ENCODE peak calls at places on chromosomes 1 and 21, in five cellular contexts. B is uterus, M is pancreas, W is AG04450, F is fibroblast of lung. H is an unnamed sample. For H3K9me3, the result is how much of the 10 kb centered on the place peaks cover.

GRCh38 chr1:36913523-36914060 is 120.7 kb downstream of the GRIK3 start:
- DNase-seq in M (no peak), W (no peak), F (no peak), B (no peak), H (no peak)

GRCh38 chr1:162946701-162947100 is 85.7 kb upstream of the CCDC190 start:
- DNase-seq in M (no peak), W (no peak), B (no peak), F (no peak), H (no peak)

GRCh38 chr1:38489844-38490270 is 369.7 kb downstream of the RRAGC start:
- DNase-seq in M (peak), W (no peak), B (no peak), F (no peak), H (no peak)

GRCh38 chr21:22393324-22393723 is 1395.1 kb downstream of the NCAM2 start:
- DNase-seq in M (no peak), F (no peak), B (no peak), W (no peak), H (no peak)

GRCh38 chr1:66253330-66253921 is 280.5 kb upstream of the SGIP1 start:
- DNase-seq in F (peak), W (peak), B (no peak), M (no peak), H (no peak)

GRCh38 chr1:221418346-221418745 is 323.5 kb downstream of the DUSP10 start:
- DNase-seq in F (no peak), W (no peak), B (no peak), M (no peak), H (no peak)

GRCh38 chr1:30198805-30199403 is 524.5 kb downstream of the MATN1 start:
- DNase-seq in B (no peak), F (no peak), M (no peak), W (no peak), H (no peak)

GRCh38 chr1:45822644-45823043 is 19.2 kb downstream of the MAST2 start:
- DNase-seq in B (no peak), M (no peak), W (no peak), F (no peak), H (no peak)

GRCh38 chr1:93081716-93082115 is 2.6 kb downstream of the MTF2 start:
- DNase-seq in B (no peak), W (peak), F (peak), M (no peak), H (no peak)

GRCh38 chr21:34202553-34203332 is 129.4 kb downstream of the MRPS6 start:
- DNase-seq in W (no peak), M (peak), F (peak), B (peak), H (no peak)

GRCh38 chr1:151133339-151133761 is 13.1 kb downstream of the SEMA6C start:
- DNase-seq in F (no peak), M (no peak), W (no peak), B (peak), H (no peak)

GRCh38 chr1:218351617-218352438 is 6.7 kb downstream of the TGFB2 start:
- DNase-seq in W (no peak), M (no peak), F (peak), B (peak), H (no peak)

GRCh38 chr21:38376235-38376634 is 119.4 kb downstream of the KCNJ15 start:
- DNase-seq in M (no peak), F (no peak), W (no peak), B (no peak), H (no peak)

GRCh38 chr1:50615036-50615750 is 191.9 kb upstream of the DMRTA2 start:
- DNase-seq in B (no peak), F (no peak), M (no peak), W (no peak), H (no peak)

GRCh38 chr1:3609016-3609768 is 2.1 kb downstream of the MEGF6 start:
- DNase-seq in M (no peak), W (no peak), B (no peak), F (no peak), H (no peak)

GRCh38 chr1:25821630-25822091 is 1.9 kb downstream of the MTFR1L start:
- DNase-seq in B (no peak), F (peak), M (peak), W (no peak), H (no peak)

DNA sequence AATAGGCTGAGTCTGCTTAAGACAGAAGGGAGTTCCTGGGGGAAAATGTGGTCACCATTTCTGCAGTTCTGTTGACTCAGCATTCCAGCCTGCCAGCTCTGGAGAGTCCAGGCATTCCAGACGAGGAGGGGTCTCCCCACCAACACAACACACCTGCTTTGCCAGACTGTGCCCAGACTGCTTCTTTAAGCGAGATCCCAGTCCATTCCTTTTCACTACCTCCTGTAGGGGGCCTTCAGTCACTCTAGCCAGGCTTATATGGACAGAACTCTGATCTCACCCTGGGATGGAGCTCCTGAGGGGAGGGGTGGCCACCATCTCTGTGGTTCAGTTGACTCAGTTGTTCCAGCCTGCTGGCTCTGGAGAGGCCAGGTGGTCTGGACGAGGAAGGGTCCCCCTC is 48.5 kb downstream of the UBE2U start:
- DNase-seq in B (no peak), M (no peak), F (no peak), W (no peak), H (no peak)
- TF ChIP-seq CTCF in B (no peak), M (no peak), F (peak), W (peak), H (no peak)

GRCh38 chr21:8991088-8991907 is 1530.1 kb upstream of the TPTE start:
- DNase-seq in F (no peak), M (no peak), W (no peak), B (no peak), H (no peak)

GRCh38 chr21:8988696-8989095 is 1532.7 kb upstream of the TPTE start:
- DNase-seq in W (no peak), B (no peak), M (no peak), F (no peak), H (no peak)

GRCh38 chr21:8990326-8991087 is 1530.9 kb upstream of the TPTE start:
- DNase-seq in B (no peak), M (no peak), F (no peak), W (no peak), H (no peak)

GRCh38 chr21:8989261-8989882 is 1532.0 kb upstream of the TPTE start:
- DNase-seq in M (no peak), W (no peak), B (no peak), F (no peak), H (no peak)

GRCh38 chr21:8989883-8990325 is 1531.5 kb upstream of the TPTE start:
- DNase-seq in B (no peak), M (no peak), F (no peak), W (no peak), H (no peak)
- H3K9me3 ChIP-seq in B (under half), M (under half), F (under half), W (under half), H (under half)

DNA sequence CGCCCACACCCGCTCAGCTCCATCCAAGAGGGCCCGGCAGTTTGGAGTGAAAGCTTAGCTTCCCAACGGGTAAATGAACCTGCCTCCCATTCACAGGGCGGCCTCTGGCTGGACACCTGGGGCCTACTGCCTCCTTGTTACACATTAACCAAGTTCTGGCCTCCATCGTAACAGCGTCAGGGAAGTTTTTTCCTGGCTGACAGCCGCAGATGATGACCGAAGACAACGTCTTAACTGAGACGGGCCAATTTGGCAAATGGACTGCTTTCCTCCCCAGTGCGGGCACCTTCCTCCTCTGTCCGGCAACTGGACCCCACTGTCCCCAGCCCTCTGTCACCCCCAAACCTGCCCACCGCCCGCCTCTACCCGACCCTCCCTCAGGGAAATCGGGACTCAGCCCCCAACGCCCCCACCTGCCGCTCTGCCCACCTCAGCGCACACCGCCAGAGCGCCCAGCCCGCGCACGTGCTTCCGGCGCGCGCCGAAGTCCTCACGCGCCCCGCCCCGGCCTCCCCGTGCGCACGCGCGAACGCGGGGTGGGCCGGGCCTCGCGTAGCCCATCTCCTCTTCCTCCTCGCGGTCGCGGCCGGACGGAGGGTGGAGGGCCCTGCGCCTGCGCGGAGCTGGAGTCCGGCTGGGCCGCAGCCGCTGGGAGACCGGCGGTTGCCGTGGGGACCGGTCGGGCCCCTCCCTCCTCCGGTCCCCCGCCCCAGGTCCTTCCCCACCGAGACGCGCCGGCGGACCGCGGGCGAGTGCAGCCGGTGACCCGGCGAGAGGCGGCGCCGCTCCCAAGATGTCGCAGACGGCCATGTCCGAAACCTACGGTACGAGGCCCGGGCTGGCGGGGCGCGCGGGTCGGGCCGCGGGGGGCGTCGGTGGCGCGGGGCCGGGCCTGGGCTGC is at the start of gene RAB4A:
- DNase-seq in F (peak), B (peak), W (peak), M (peak), H (peak)
- TF ChIP-seq CTCF in F (no peak), B (no peak), W (no peak), M (no peak), H (no peak)

DNA sequence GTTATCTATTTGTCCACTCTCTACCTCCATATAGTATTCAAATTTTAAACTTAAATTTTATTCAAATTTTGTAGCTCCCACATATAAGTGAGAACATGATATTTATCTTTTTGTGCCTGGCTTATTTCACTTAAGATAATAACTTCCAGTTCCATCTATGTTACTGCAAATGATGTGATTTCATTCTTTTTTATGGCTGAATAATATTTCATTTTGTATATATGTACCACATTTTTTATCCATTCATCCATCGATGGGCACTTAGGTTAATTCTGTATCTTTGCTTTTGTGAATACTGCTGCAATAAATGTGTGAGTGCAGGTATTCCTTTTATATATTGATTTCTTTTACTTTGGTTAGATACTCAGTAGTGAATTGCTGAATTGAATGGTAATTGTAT is 2.1 kb downstream of the DNAH14 start:
- DNase-seq in W (no peak), F (no peak), M (no peak), B (no peak), H (no peak)
- H3K9me3 ChIP-seq in W (under half), F (under half), M (under half), B (under half), H (under half)

H was measured in thoracic aorta.